ENCODE peak calls at places on chromosomes 16 and 17, in ten cellular contexts. J is epithelial cell of esophagus, M is AG09309, E is lung, X is esophagus muscularis mucosa, L is fibroblast of the aortic adventitia, I is AG04450, H is H1, Z is fibroblast of lung, K is cardiac fibroblast. V is an unnamed sample.

GRCh38 chr17:72065556-72065955 is 55.3 kb upstream of the SOX9 start:
- DNase-seq in K (no peak), X (no peak), Z (no peak), L (no peak), H (no peak), J (peak; percentile 63), E (no peak), I (no peak), M (no peak), V (no peak)

GRCh38 chr17:41413353-41413752 is 11.0 kb downstream of the KRT37 start:
- DNase-seq in L (no peak), H (no peak), M (no peak), E (peak; percentile 84), X (no peak), J (no peak), Z (no peak), K (no peak), I (no peak), V (no peak)

GRCh38 chr17:40791808-40792436 is 7.8 kb downstream of the KRT28 start:
- DNase-seq in E (no peak), K (peak; percentile 61), H (no peak), L (peak; percentile 66), I (peak; percentile 11), X (no peak), M (no peak), J (peak; percentile 53), Z (peak; percentile 68), V (peak; percentile 53)

GRCh38 chr17:82872591-82873520 is 33.0 kb upstream of the ZNF750 start:
- DNase-seq in L (no peak), X (no peak), E (no peak), I (no peak), Z (no peak), K (no peak), J (no peak), H (no peak), M (no peak), V (no peak)

GRCh38 chr16:89593841-89594240 is 18.3 kb downstream of the CPNE7 start:
- DNase-seq in E (no peak), Z (no peak), M (no peak), I (no peak), H (no peak), L (no peak), J (no peak), K (no peak), X (no peak), V (no peak)

GRCh38 chr17:65530985-65531507 is 30.4 kb downstream of the AXIN2 start:
- DNase-seq in Z (peak; percentile 94), I (peak; percentile 79), X (no peak), J (no peak), M (no peak), L (peak; percentile 98), K (peak; percentile 97), E (no peak), H (no peak), V (peak; percentile 78)

GRCh38 chr17:8189041-8189710 is 804 bp downstream of the BORCS6 start:
- DNase-seq in I (no peak), K (no peak), M (no peak), J (no peak), Z (peak; percentile 10), H (peak; percentile 54), E (no peak), X (no peak), L (peak; percentile 19), V (no peak)

GRCh38 chr16:72711823-72712222 is 336.1 kb downstream of the ZFHX3 start:
- DNase-seq in X (no peak), I (no peak), L (no peak), J (no peak), Z (no peak), K (no peak), E (no peak), H (no peak), M (no peak), V (no peak)

GRCh38 chr16:26666486-26666885 is 400.2 kb upstream of the C16orf82 start:
- DNase-seq in X (peak; percentile 26), L (no peak), I (no peak), E (no peak), Z (no peak), J (no peak), H (no peak), K (no peak), M (no peak), V (no peak)
- TF ChIP-seq CTCF in X (no peak), L (no peak), I (no peak), E (no peak), Z (no peak), J (no peak), H (no peak), K (no peak), M (no peak), V (no peak)

GRCh38 chr17:79842656-79843474 is 3.6 kb upstream of the CBX4 start:
- DNase-seq in I (no peak), M (no peak), X (no peak), H (peak; percentile 56), J (no peak), L (peak; percentile 15), K (no peak), Z (peak; percentile 22), E (no peak), V (no peak)
- H3K4me3 ChIP-seq in I (peak overlapping the region; percentile 54), M (peak overlapping the region; percentile 60), X (peak overlapping the region; percentile 62), H (no peak overlapping the region), J (peak overlapping the region; percentile 40), L (no peak overlapping the region), K (peak overlapping the region; percentile 46), Z (no peak overlapping the region), E (no peak overlapping the region), V (peak overlapping the region; percentile 58)

DNA sequence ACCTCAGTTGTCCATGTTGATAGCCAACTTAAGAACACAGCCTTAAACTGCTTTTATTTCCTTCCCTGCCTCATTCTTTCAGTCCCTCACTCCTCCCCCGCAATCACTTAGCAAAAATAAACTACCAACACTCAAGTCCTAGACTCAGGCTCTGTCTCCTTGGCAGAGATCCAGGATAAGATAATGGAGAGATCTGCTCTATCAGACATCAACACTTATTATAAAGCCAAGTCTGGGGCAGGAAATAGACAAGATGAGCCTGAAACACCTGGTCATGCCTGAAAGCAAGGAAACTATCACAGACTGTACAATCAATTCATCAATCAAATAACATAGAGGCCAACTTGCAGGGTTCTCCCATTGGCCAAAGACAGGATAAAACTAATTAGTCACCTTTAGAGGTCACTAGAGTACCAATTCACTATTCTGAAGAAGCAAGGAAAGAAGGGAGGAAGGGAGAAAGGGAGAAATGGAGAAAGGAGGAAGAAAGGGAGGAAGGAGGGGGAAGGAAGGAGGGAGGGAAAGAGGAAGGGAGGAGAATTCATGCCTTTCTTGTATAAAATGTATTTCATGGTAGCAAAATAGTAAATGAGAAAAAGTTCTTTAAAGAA is 15.6 kb downstream of the HYDIN start:
- DNase-seq in Z (no peak), J (peak; percentile 30), L (peak; percentile 3), X (no peak), I (no peak), E (no peak), K (peak; percentile 10), M (no peak), H (no peak), V (peak; percentile 10)
- TF ChIP-seq CTCF in Z (no peak), J (peak; percentile 18), L (no peak), X (no peak), I (no peak), E (no peak), K (no peak), M (no peak), H (peak; percentile 32), V (peak; percentile 29)

GRCh38 chr17:61452301-61453290 is at the start of gene TBX4:
- DNase-seq in M (no peak), X (no peak), H (no peak), L (no peak), E (no peak), I (no peak), Z (peak; percentile 63), J (no peak), K (no peak), V (no peak)
- H3K4me3 ChIP-seq in M (peak within 1 kb of the TSS; percentile 29), X (peak within 1 kb of the TSS; percentile 47), H (peak within 1 kb of the TSS; percentile 19), L (no peak within 1 kb of the TSS), E (peak within 1 kb of the TSS; percentile 28), I (peak within 1 kb of the TSS; percentile 2), Z (peak within 1 kb of the TSS; percentile 80), J (no peak within 1 kb of the TSS), K (peak within 1 kb of the TSS; percentile 14), V (no peak within 1 kb of the TSS)

GRCh38 chr17:28610372-28610771 is 3.6 kb downstream of the RSKR start:
- DNase-seq in I (no peak), X (no peak), H (no peak), J (no peak), L (no peak), Z (no peak), K (no peak), E (no peak), M (no peak), V (no peak)

GRCh38 chr17:28612531-28612930 is 1.5 kb downstream of the RSKR start:
- DNase-seq in M (no peak), I (no peak), L (no peak), K (no peak), J (no peak), H (no peak), E (no peak), X (no peak), Z (no peak), V (no peak)

GRCh38 chr17:28615260-28615940 is 1.4 kb upstream of the RSKR start:
- DNase-seq in Z (no peak), I (no peak), M (no peak), X (no peak), L (no peak), H (no peak), K (no peak), J (no peak), E (no peak), V (no peak)

GRCh38 chr17:28613916-28614315 is at the start of gene RSKR:
- DNase-seq in I (no peak), J (no peak), E (no peak), L (no peak), M (no peak), K (no peak), H (no peak), X (no peak), Z (no peak), V (no peak)

DNA sequence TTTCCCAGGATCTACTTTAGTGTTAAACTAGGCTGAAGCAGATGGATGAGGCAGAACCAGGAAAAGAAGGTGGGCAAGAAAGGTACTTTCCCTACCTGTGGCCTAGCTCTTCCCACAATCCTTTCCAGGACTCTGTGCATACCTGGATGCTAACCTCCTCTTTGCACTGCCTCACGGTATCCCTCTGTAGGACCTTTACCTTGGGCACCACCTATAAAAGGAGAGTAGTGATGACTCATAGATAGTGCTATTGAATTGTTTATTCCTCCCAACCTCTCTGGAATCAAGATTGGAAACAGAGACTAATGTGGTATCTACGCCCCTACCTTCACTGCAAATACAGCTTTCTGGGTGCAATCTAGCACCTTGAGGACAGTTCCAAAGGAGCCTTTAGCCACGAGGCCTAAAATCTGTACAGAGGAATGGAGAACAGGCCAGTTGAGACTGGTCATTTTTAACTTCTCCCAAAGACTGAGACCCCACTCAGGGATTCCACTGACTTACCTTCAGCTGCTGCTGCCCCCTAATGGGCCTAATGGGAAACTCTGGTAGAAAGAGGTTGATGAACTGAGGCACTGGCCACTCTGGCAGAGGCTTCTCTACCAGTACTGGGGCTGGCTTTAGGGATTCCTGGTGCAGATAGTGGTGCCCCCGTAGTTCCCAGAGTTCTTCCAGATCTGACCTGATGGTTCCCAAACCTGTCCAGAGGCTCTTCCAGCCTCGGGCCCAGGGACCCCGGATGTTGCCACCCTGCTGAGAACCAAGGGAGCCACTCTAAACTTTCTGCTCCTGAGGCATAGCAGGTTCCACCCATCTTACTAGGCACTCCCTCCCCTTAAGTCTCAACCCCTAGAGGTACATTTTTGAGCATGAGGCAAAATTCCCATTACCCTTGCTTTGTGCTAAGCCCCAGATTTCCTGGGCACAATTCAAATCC is 781 bp downstream of the RSKR start:
- DNase-seq in J (peak; percentile 28), X (no peak), K (peak; percentile 59), H (peak; percentile 71), I (peak; percentile 8), Z (peak; percentile 38), E (no peak), L (peak; percentile 39), M (no peak), V (peak; percentile 39)
- TF ChIP-seq CTCF in J (peak; percentile 71), X (peak; percentile 55), K (peak; percentile 75), H (peak; percentile 77), I (peak; percentile 77), Z (peak; percentile 69), E (peak; percentile 20), L (peak; percentile 75), M (peak; percentile 75), V (peak; percentile 75)

V was measured in fibroblast of villous mesenchyme.